ENCODE peak calls at places on chromosomes 4 and X, in five cellular contexts. Q, X, F, J and R are unnamed samples.

GRCh38 chr4:47390438-47391125 is 72.9 kb downstream of the COMMD8 start:
- DNase-seq in Q (no peak), X (no peak), F (no peak), J (no peak), R (no peak)

GRCh38 chr4:1793940-1794808 is 1.1 kb downstream of the FGFR3 start:
- DNase-seq in Q (no peak), X (no peak), F (no peak), J (no peak), R (no peak)

GRCh38 chrX:39576081-39576701 is 521.6 kb downstream of the BCOR start:
- DNase-seq in Q (no peak), X (no peak), F (peak), J (no peak), R (peak)

GRCh38 chr4:154014401-154015105 is 225.7 kb upstream of the SFRP2 start:
- DNase-seq in Q (no peak), X (no peak), F (no peak), J (no peak), R (no peak)

GRCh38 chrX:10893976-10894375 is 217.2 kb upstream of the HCCS start:
- DNase-seq in Q (no peak), X (no peak), F (no peak), J (no peak), R (no peak)

GRCh38 chr4:67714248-67714583 is 13.3 kb upstream of the UBA6 start:
- DNase-seq in Q (no peak), X (no peak), F (no peak), J (peak), R (no peak)

GRCh38 chr4:2800691-2801596 is 8.1 kb downstream of the SH3BP2 start:
- DNase-seq in Q (peak), X (peak), F (peak), J (no peak), R (no peak)

GRCh38 chr4:109816082-109816442 is 500 bp downstream of the GAR1 start:
- DNase-seq in Q (no peak), X (peak), F (no peak), J (peak), R (no peak)

GRCh38 chr4:111986125-111986524 is 159.1 kb upstream of the FAM241A start:
- DNase-seq in Q (no peak), X (no peak), F (no peak), J (no peak), R (no peak)

GRCh38 chrX:10516781-10517322 is 103.5 kb downstream of the MID1 start:
- DNase-seq in Q (no peak), X (no peak), F (no peak), J (no peak), R (no peak)

GRCh38 chr4:88672987-88673386 is 24.6 kb downstream of the NAP1L5 start:
- DNase-seq in Q (no peak), X (no peak), F (no peak), J (no peak), R (no peak)

GRCh38 chrX:49879656-49880277 is 483 bp downstream of the USP27X start:
- DNase-seq in Q (no peak), X (no peak), F (no peak), J (peak), R (no peak)

GRCh38 chr4:33200377-33200776 is 2480.2 kb downstream of the PCDH7 start:
- DNase-seq in Q (no peak), X (no peak), F (no peak), J (no peak), R (no peak)

GRCh38 chrX:106917830-106918500 is 2.2 kb upstream of the CLDN2 start:
- DNase-seq in Q (no peak), X (no peak), F (no peak), J (no peak), R (no peak)

GRCh38 chrX:66046612-66047235 is 6.8 kb upstream of the VSIG4 start:
- DNase-seq in Q (no peak), X (no peak), F (no peak), J (peak), R (no peak)

GRCh38 chr4:128427832-128428366 is 140.3 kb upstream of the PGRMC2 start:
- DNase-seq in Q (no peak), X (peak), F (no peak), J (no peak), R (peak)

GRCh38 chrX:107996124-107996523 is 14.0 kb upstream of the TEX13B start:
- DNase-seq in Q (no peak), X (no peak), F (no peak), J (no peak), R (no peak)

GRCh38 chr4:77493829-77494551 is 111.6 kb upstream of the CXCL13 start:
- DNase-seq in Q (no peak), X (no peak), F (no peak), J (no peak), R (no peak)

GRCh38 chrX:41452565-41452964 is 5.4 kb downstream of the NYX start:
- DNase-seq in Q (no peak), X (no peak), F (no peak), J (no peak), R (no peak)

GRCh38 chrX:88830113-88830512 is 83.1 kb downstream of the CPXCR1 start:
- DNase-seq in Q (no peak), X (no peak), F (no peak), J (no peak), R (no peak)